ENCODE peak calls at places on chromosomes 7 and 10, in eight cellular contexts. One of them, this sample, is unnamed.
A peak's percentile ranks its signal among the peaks of the same experiment; 100 is the strongest.

GRCh38 chr7:18352339-18353255 is 143.0 kb upstream of the HDAC9 start:
- DNase-seq in sigmoid colon: no peak
- DNase-seq in lower lobe of right lung: no peak
- DNase-seq in mammary epithelial cell: peak; percentile 67
- DNase-seq in HepG2: peak; percentile 5
- DNase-seq in hepatocyte: peak; percentile 73
- DNase-seq in pancreas: peak; percentile 6
- DNase-seq in adrenal gland: peak; percentile 73
- DNase-seq in this sample: peak; percentile 36

GRCh38 chr10:16965242-16965620 is 148.0 kb upstream of the RSU1 start:
- DNase-seq in sigmoid colon: no peak
- DNase-seq in lower lobe of right lung: no peak
- DNase-seq in mammary epithelial cell: no peak
- DNase-seq in HepG2: no peak
- DNase-seq in hepatocyte: no peak
- DNase-seq in pancreas: no peak
- DNase-seq in adrenal gland: no peak
- DNase-seq in this sample: no peak

GRCh38 chr10:92087750-92088395 is 164.3 kb downstream of the BTAF1 start:
- DNase-seq in sigmoid colon: peak; percentile 78
- DNase-seq in lower lobe of right lung: peak; percentile 51
- DNase-seq in mammary epithelial cell: peak; percentile 75
- DNase-seq in HepG2: peak; percentile 90
- DNase-seq in hepatocyte: peak; percentile 84
- DNase-seq in pancreas: peak; percentile 46
- DNase-seq in adrenal gland: peak; percentile 94
- DNase-seq in this sample: peak; percentile 62

GRCh38 chr10:99920901-99921300 is 88.8 kb downstream of the DNMBP start:
- DNase-seq in sigmoid colon: no peak
- DNase-seq in lower lobe of right lung: no peak
- DNase-seq in mammary epithelial cell: peak; percentile 87
- DNase-seq in HepG2: no peak
- DNase-seq in hepatocyte: no peak
- DNase-seq in pancreas: peak; percentile 39
- DNase-seq in adrenal gland: no peak
- DNase-seq in this sample: peak; percentile 7

GRCh38 chr7:157831901-157832810 is 495.4 kb downstream of the DNAJB6 start:
- DNase-seq in sigmoid colon: no peak
- DNase-seq in lower lobe of right lung: no peak
- DNase-seq in mammary epithelial cell: no peak
- DNase-seq in HepG2: no peak
- DNase-seq in hepatocyte: no peak
- DNase-seq in pancreas: no peak
- DNase-seq in adrenal gland: no peak
- DNase-seq in this sample: no peak

GRCh38 chr10:99888623-99889022 is 106.2 kb downstream of the ABCC2 start:
- DNase-seq in sigmoid colon: no peak
- DNase-seq in lower lobe of right lung: no peak
- DNase-seq in mammary epithelial cell: no peak
- DNase-seq in HepG2: no peak
- DNase-seq in hepatocyte: no peak
- DNase-seq in pancreas: no peak
- DNase-seq in adrenal gland: peak; percentile 86
- DNase-seq in this sample: peak; percentile 7

GRCh38 chr10:121535381-121535780 is 62.9 kb downstream of the FGFR2 start:
- DNase-seq in sigmoid colon: no peak
- DNase-seq in lower lobe of right lung: no peak
- DNase-seq in mammary epithelial cell: no peak
- DNase-seq in HepG2: no peak
- DNase-seq in hepatocyte: no peak
- DNase-seq in pancreas: no peak
- DNase-seq in adrenal gland: no peak
- DNase-seq in this sample: no peak

GRCh38 chr7:121049028-121049791 is 60.7 kb downstream of the CPED1 start:
- DNase-seq in sigmoid colon: no peak
- DNase-seq in lower lobe of right lung: no peak
- DNase-seq in mammary epithelial cell: no peak
- DNase-seq in HepG2: no peak
- DNase-seq in hepatocyte: no peak
- DNase-seq in pancreas: no peak
- DNase-seq in adrenal gland: no peak
- DNase-seq in this sample: no peak

GRCh38 chr7:93890464-93891068 is at the start of gene TFPI2:
- DNase-seq in sigmoid colon: peak; percentile 69
- DNase-seq in lower lobe of right lung: peak; percentile 42
- DNase-seq in mammary epithelial cell: peak; percentile 93
- DNase-seq in HepG2: peak; percentile 2
- DNase-seq in hepatocyte: peak; percentile 67
- DNase-seq in pancreas: peak; percentile 42
- DNase-seq in adrenal gland: peak; percentile 65
- DNase-seq in this sample: peak; percentile 60

GRCh38 chr10:78820007-78820362 is 248.8 kb upstream of the ZMIZ1 start:
- DNase-seq in sigmoid colon: no peak
- DNase-seq in lower lobe of right lung: no peak
- DNase-seq in mammary epithelial cell: no peak
- DNase-seq in HepG2: no peak
- DNase-seq in hepatocyte: no peak
- DNase-seq in pancreas: no peak
- DNase-seq in adrenal gland: no peak
- DNase-seq in this sample: no peak

GRCh38 chr7:45013465-45013967 is 13.5 kb downstream of the CCM2 start:
- DNase-seq in sigmoid colon: no peak
- DNase-seq in lower lobe of right lung: no peak
- DNase-seq in mammary epithelial cell: no peak
- DNase-seq in HepG2: no peak
- DNase-seq in hepatocyte: no peak
- DNase-seq in pancreas: no peak
- DNase-seq in adrenal gland: no peak
- DNase-seq in this sample: no peak

DNA sequence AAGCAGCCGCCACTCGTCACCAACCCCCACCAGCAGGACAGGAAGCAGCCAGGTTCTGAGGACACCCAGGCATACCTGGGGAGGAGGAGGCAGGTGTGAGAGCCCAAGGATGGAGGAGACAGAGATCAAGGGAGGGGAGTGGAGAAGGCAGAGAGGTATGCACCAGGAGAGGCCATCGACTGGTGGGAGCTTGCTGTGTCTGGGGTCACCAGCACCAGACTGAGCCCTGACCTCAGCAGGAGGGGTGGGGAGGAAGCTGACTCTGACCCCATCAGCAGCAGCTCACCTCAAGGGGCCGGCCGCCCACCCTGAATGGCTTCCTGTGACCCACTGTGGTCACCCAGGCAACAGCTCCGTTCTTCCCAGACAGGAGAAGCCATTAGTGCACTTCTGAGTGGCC is 7.8 kb downstream of the VIPR2 start:
- DNase-seq in sigmoid colon: no peak
- DNase-seq in lower lobe of right lung: no peak
- DNase-seq in mammary epithelial cell: no peak
- DNase-seq in HepG2: no peak
- DNase-seq in hepatocyte: no peak
- DNase-seq in pancreas: no peak
- DNase-seq in adrenal gland: no peak
- DNase-seq in this sample: no peak
- H3K9me3 ChIP-seq in sigmoid colon: no peaks in the 10 kb centered on the region
- H3K9me3 ChIP-seq in lower lobe of right lung: no peaks in the 10 kb centered on the region
- H3K9me3 ChIP-seq in mammary epithelial cell: peaks cover 8% of the 10 kb centered on the region
- H3K9me3 ChIP-seq in HepG2: no peaks in the 10 kb centered on the region
- H3K9me3 ChIP-seq in hepatocyte: no peaks in the 10 kb centered on the region
- H3K9me3 ChIP-seq in pancreas: no peaks in the 10 kb centered on the region
- H3K9me3 ChIP-seq in adrenal gland: no peaks in the 10 kb centered on the region
- H3K9me3 ChIP-seq in this sample: no peaks in the 10 kb centered on the region

DNA sequence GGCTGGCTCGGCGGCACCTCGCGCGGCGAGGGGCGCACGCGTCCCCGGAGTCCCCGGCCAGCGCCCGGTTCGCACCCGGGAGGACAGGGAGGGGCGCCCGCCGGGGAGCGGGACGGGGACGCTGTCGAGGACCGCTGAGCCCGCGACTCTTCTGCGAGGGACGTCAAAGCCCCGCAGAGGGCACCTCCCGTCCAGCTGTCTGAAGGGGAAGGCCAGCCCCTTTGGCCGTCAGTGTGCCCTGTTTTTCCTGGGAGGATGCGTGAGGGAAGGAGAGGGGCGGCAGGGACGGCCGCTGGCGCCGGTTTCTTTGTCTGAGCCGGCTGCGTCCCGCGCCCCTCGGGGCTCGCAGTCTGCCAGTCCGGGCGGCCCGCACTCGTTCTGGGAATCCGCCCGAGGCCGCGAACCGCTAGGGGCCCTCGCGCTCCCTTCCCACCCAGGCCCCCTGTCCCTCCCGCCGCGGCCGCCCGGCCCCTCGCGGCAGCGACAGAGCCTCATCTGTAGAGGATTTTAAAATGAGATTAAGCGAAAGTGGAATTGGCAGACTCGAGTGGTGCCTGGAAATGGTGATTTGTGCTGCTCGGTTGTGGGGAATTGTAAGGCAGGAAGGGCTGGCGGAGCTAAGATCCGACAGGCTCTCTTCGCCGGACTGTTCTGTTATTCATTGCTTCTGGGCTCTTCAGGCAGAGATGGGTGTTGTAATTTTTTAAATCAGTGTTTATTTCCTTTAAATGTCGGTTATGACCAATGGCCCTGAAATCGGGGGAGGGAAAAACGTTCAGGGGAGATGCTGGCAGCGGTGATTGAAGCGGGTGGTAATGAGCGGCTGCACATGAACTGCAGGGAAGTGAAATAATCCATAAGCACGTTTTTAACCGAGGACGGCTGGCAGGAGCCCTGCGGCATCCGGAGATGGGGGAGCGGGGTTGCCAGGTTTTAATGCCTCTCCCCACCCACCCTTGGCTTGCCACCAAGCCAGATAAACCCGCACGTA is 622 bp upstream of the RELN start:
- DNase-seq in sigmoid colon: no peak
- DNase-seq in lower lobe of right lung: no peak
- DNase-seq in mammary epithelial cell: peak; percentile 4
- DNase-seq in HepG2: peak; percentile 59
- DNase-seq in hepatocyte: peak; percentile 48
- DNase-seq in pancreas: peak; percentile 2
- DNase-seq in adrenal gland: no peak
- DNase-seq in this sample: peak; percentile 65
- H3K27me3 ChIP-seq in sigmoid colon: peaks cover 49% of the 10 kb centered on the region
- H3K27me3 ChIP-seq in lower lobe of right lung: peaks cover 52% of the 10 kb centered on the region
- H3K27me3 ChIP-seq in mammary epithelial cell: peaks cover 30% of the 10 kb centered on the region
- H3K27me3 ChIP-seq in HepG2: peaks cover 4% of the 10 kb centered on the region
- H3K27me3 ChIP-seq in hepatocyte: peaks cover 52% of the 10 kb centered on the region
- H3K27me3 ChIP-seq in pancreas: peaks cover 6% of the 10 kb centered on the region
- H3K27me3 ChIP-seq in adrenal gland: peaks cover 32% of the 10 kb centered on the region
- H3K27me3 ChIP-seq in this sample: no peaks in the 10 kb centered on the region

GRCh38 chr7:27244488-27245123 is 2.0 kb downstream of the EVX1 start:
- DNase-seq in sigmoid colon: no peak
- DNase-seq in lower lobe of right lung: no peak
- DNase-seq in mammary epithelial cell: no peak
- DNase-seq in HepG2: no peak
- DNase-seq in hepatocyte: no peak
- DNase-seq in pancreas: no peak
- DNase-seq in adrenal gland: no peak
- DNase-seq in this sample: no peak

GRCh38 chr7:27245124-27245797 is 2.7 kb downstream of the EVX1 start:
- DNase-seq in sigmoid colon: no peak
- DNase-seq in lower lobe of right lung: no peak
- DNase-seq in mammary epithelial cell: no peak
- DNase-seq in HepG2: no peak
- DNase-seq in hepatocyte: no peak
- DNase-seq in pancreas: no peak
- DNase-seq in adrenal gland: no peak
- DNase-seq in this sample: no peak

GRCh38 chr7:27247452-27248426 is 5.1 kb downstream of the EVX1 start:
- DNase-seq in sigmoid colon: no peak
- DNase-seq in lower lobe of right lung: no peak
- DNase-seq in mammary epithelial cell: no peak
- DNase-seq in HepG2: no peak
- DNase-seq in hepatocyte: no peak
- DNase-seq in pancreas: no peak
- DNase-seq in adrenal gland: no peak
- DNase-seq in this sample: no peak

GRCh38 chr7:27247000-27247399 is 4.4 kb downstream of the EVX1 start:
- DNase-seq in sigmoid colon: no peak
- DNase-seq in lower lobe of right lung: no peak
- DNase-seq in mammary epithelial cell: no peak
- DNase-seq in HepG2: no peak
- DNase-seq in hepatocyte: no peak
- DNase-seq in pancreas: no peak
- DNase-seq in adrenal gland: no peak
- DNase-seq in this sample: no peak

GRCh38 chr7:27245798-27246691 is 3.4 kb downstream of the EVX1 start:
- DNase-seq in sigmoid colon: no peak
- DNase-seq in lower lobe of right lung: no peak
- DNase-seq in mammary epithelial cell: peak; percentile 42
- DNase-seq in HepG2: no peak
- DNase-seq in hepatocyte: no peak
- DNase-seq in pancreas: no peak
- DNase-seq in adrenal gland: no peak
- DNase-seq in this sample: no peak
- H3K4me3 ChIP-seq in sigmoid colon: peak overlapping the region; percentile 17
- H3K4me3 ChIP-seq in lower lobe of right lung: peak overlapping the region; percentile 6
- H3K4me3 ChIP-seq in mammary epithelial cell: peak overlapping the region; percentile 4
- H3K4me3 ChIP-seq in HepG2: no peak overlapping the region
- H3K4me3 ChIP-seq in hepatocyte: no peak overlapping the region
- H3K4me3 ChIP-seq in pancreas: peak overlapping the region; percentile 39
- H3K4me3 ChIP-seq in adrenal gland: no peak overlapping the region
- H3K4me3 ChIP-seq in this sample: no peak overlapping the region

GRCh38 chr7:85021090-85021704 is 165.7 kb downstream of the SEMA3D start:
- DNase-seq in sigmoid colon: no peak
- DNase-seq in lower lobe of right lung: no peak
- DNase-seq in mammary epithelial cell: no peak
- DNase-seq in HepG2: no peak
- DNase-seq in hepatocyte: peak; percentile 15
- DNase-seq in pancreas: no peak
- DNase-seq in adrenal gland: no peak
- DNase-seq in this sample: no peak
- H3K9me3 ChIP-seq in sigmoid colon: no peaks in the 10 kb centered on the region
- H3K9me3 ChIP-seq in lower lobe of right lung: no peaks in the 10 kb centered on the region
- H3K9me3 ChIP-seq in mammary epithelial cell: no peaks in the 10 kb centered on the region
- H3K9me3 ChIP-seq in HepG2: no peaks in the 10 kb centered on the region
- H3K9me3 ChIP-seq in hepatocyte: no peaks in the 10 kb centered on the region
- H3K9me3 ChIP-seq in pancreas: no peaks in the 10 kb centered on the region
- H3K9me3 ChIP-seq in adrenal gland: no peaks in the 10 kb centered on the region
- H3K9me3 ChIP-seq in this sample: no peaks in the 10 kb centered on the region

This sample was measured in MG63.